ENCODE peak calls at places on chromosomes 4 and X, in four cellular contexts. One of them, this sample, is unnamed.
A peak's percentile ranks its signal among the peaks of the same experiment; 100 is the strongest.

GRCh38 chr4:4859010-4859798 is at the start of gene MSX1:
- DNase-seq in KBM-7: peak; percentile 88
- DNase-seq in NCI-H1417: peak; percentile 86
- DNase-seq in fibroblast of the conjunctiva: peak; percentile 43
- DNase-seq in this sample: peak; percentile 61

GRCh38 chr4:149754526-149754925 is 61.1 kb downstream of the IQCM start:
- DNase-seq in KBM-7: no peak
- DNase-seq in NCI-H1417: no peak
- DNase-seq in fibroblast of the conjunctiva: no peak
- DNase-seq in this sample: no peak

GRCh38 chr4:56618734-56619133 is 62.4 kb downstream of the HOPX start:
- DNase-seq in KBM-7: peak; percentile 6
- DNase-seq in NCI-H1417: no peak
- DNase-seq in fibroblast of the conjunctiva: no peak
- DNase-seq in this sample: no peak

GRCh38 chr4:16952462-16952871 is 54.0 kb upstream of the LDB2 start:
- DNase-seq in KBM-7: no peak
- DNase-seq in NCI-H1417: no peak
- DNase-seq in fibroblast of the conjunctiva: no peak
- DNase-seq in this sample: no peak

GRCh38 chrX:152632445-152633097 is 5.1 kb upstream of the GABRQ start:
- DNase-seq in KBM-7: peak; percentile 67
- DNase-seq in NCI-H1417: peak; percentile 40
- DNase-seq in fibroblast of the conjunctiva: peak; percentile 17
- DNase-seq in this sample: no peak

GRCh38 chr4:16758816-16759215 is 139.6 kb downstream of the LDB2 start:
- DNase-seq in KBM-7: no peak
- DNase-seq in NCI-H1417: no peak
- DNase-seq in fibroblast of the conjunctiva: no peak
- DNase-seq in this sample: no peak

GRCh38 chr4:39446842-39447573 is 11.7 kb downstream of the RPL9 start:
- DNase-seq in KBM-7: no peak
- DNase-seq in NCI-H1417: no peak
- DNase-seq in fibroblast of the conjunctiva: peak; percentile 24
- DNase-seq in this sample: peak; percentile 27

GRCh38 chrX:1336331-1337143 is at the start of gene IL3RA:
- DNase-seq in KBM-7: peak; percentile 98
- DNase-seq in NCI-H1417: no peak
- DNase-seq in fibroblast of the conjunctiva: no peak
- DNase-seq in this sample: no peak

GRCh38 chr4:15755321-15755750 is 22.8 kb upstream of the CD38 start:
- DNase-seq in KBM-7: no peak
- DNase-seq in NCI-H1417: no peak
- DNase-seq in fibroblast of the conjunctiva: no peak
- DNase-seq in this sample: no peak

GRCh38 chr4:113952452-113953029 is 26.9 kb downstream of the ARSJ start:
- DNase-seq in KBM-7: peak; percentile 43
- DNase-seq in NCI-H1417: peak; percentile 34
- DNase-seq in fibroblast of the conjunctiva: peak; percentile 44
- DNase-seq in this sample: peak; percentile 18

GRCh38 chrX:95056901-95057300 is 1382.9 kb downstream of the FAM133A start:
- DNase-seq in KBM-7: no peak
- DNase-seq in NCI-H1417: peak; percentile 6
- DNase-seq in fibroblast of the conjunctiva: no peak
- DNase-seq in this sample: no peak

GRCh38 chrX:73965833-73966232 is 338.1 kb upstream of the ZCCHC13 start:
- DNase-seq in KBM-7: no peak
- DNase-seq in NCI-H1417: no peak
- DNase-seq in fibroblast of the conjunctiva: no peak
- DNase-seq in this sample: no peak

GRCh38 chrX:18582910-18583493 is 88.9 kb downstream of the RS1 start:
- DNase-seq in KBM-7: no peak
- DNase-seq in NCI-H1417: no peak
- DNase-seq in fibroblast of the conjunctiva: no peak
- DNase-seq in this sample: no peak

GRCh38 chr4:129822708-129823504 is 727.0 kb downstream of the C4orf33 start:
- DNase-seq in KBM-7: no peak
- DNase-seq in NCI-H1417: no peak
- DNase-seq in fibroblast of the conjunctiva: no peak
- DNase-seq in this sample: no peak

GRCh38 chr4:56139241-56139827 is 190.6 kb downstream of the CEP135 start:
- DNase-seq in KBM-7: no peak
- DNase-seq in NCI-H1417: no peak
- DNase-seq in fibroblast of the conjunctiva: no peak
- DNase-seq in this sample: no peak

GRCh38 chrX:69163936-69164741 is 1.1 kb downstream of the PJA1 start:
- DNase-seq in KBM-7: peak; percentile 57
- DNase-seq in NCI-H1417: peak; percentile 40
- DNase-seq in fibroblast of the conjunctiva: no peak
- DNase-seq in this sample: peak; percentile 52

GRCh38 chrX:12329476-12329875 is 191.2 kb downstream of the FRMPD4 start:
- DNase-seq in KBM-7: no peak
- DNase-seq in NCI-H1417: no peak
- DNase-seq in fibroblast of the conjunctiva: no peak
- DNase-seq in this sample: no peak

GRCh38 chrX:97854071-97854470 is 970.4 kb downstream of the RPA4 start:
- DNase-seq in KBM-7: no peak
- DNase-seq in NCI-H1417: no peak
- DNase-seq in fibroblast of the conjunctiva: no peak
- DNase-seq in this sample: no peak

GRCh38 chr4:4405358-4405962 is 18.6 kb downstream of the NSG1 start:
- DNase-seq in KBM-7: no peak
- DNase-seq in NCI-H1417: no peak
- DNase-seq in fibroblast of the conjunctiva: no peak
- DNase-seq in this sample: no peak

GRCh38 chr4:26206339-26206738 is 114.5 kb upstream of the RBPJ start:
- DNase-seq in KBM-7: no peak
- DNase-seq in NCI-H1417: no peak
- DNase-seq in fibroblast of the conjunctiva: peak; percentile 96
- DNase-seq in this sample: no peak

GRCh38 chr4:11748169-11748872 is 319.6 kb upstream of the HS3ST1 start:
- DNase-seq in KBM-7: no peak
- DNase-seq in NCI-H1417: peak; percentile 4
- DNase-seq in fibroblast of the conjunctiva: peak; percentile 47
- DNase-seq in this sample: no peak

GRCh38 chr4:189771696-189772361 is 168.8 kb upstream of the FRG1 start:
- DNase-seq in KBM-7: peak; percentile 78
- DNase-seq in NCI-H1417: no peak
- DNase-seq in fibroblast of the conjunctiva: no peak
- DNase-seq in this sample: no peak

GRCh38 chrX:38717871-38718270 is 83.4 kb upstream of the MID1IP1 start:
- DNase-seq in KBM-7: peak; percentile 54
- DNase-seq in NCI-H1417: no peak
- DNase-seq in fibroblast of the conjunctiva: no peak
- DNase-seq in this sample: no peak

GRCh38 chr4:89001647-89002518 is 55.1 kb downstream of the FAM13A start:
- DNase-seq in KBM-7: no peak
- DNase-seq in NCI-H1417: peak; percentile 71
- DNase-seq in fibroblast of the conjunctiva: no peak
- DNase-seq in this sample: no peak

GRCh38 chr4:100742045-100742444 is 224.2 kb upstream of the EMCN start:
- DNase-seq in KBM-7: peak; percentile 4
- DNase-seq in NCI-H1417: no peak
- DNase-seq in fibroblast of the conjunctiva: peak; percentile 39
- DNase-seq in this sample: no peak

GRCh38 chrX:17459008-17459407 is 84.0 kb downstream of the NHS start:
- DNase-seq in KBM-7: no peak
- DNase-seq in NCI-H1417: no peak
- DNase-seq in fibroblast of the conjunctiva: peak; percentile 66
- DNase-seq in this sample: no peak

GRCh38 chr4:21806991-21807390 is 141.6 kb downstream of the KCNIP4 start:
- DNase-seq in KBM-7: no peak
- DNase-seq in NCI-H1417: no peak
- DNase-seq in fibroblast of the conjunctiva: no peak
- DNase-seq in this sample: no peak

GRCh38 chr4:187558391-187558790 is 437.2 kb upstream of the ZFP42 start:
- DNase-seq in KBM-7: no peak
- DNase-seq in NCI-H1417: no peak
- DNase-seq in fibroblast of the conjunctiva: no peak
- DNase-seq in this sample: no peak

GRCh38 chr4:123749408-123749807 is 352.8 kb downstream of the SPRY1 start:
- DNase-seq in KBM-7: no peak
- DNase-seq in NCI-H1417: no peak
- DNase-seq in fibroblast of the conjunctiva: no peak
- DNase-seq in this sample: no peak

GRCh38 chr4:138981930-138982390 is 33.6 kb upstream of the NOCT start:
- DNase-seq in KBM-7: peak; percentile 26
- DNase-seq in NCI-H1417: no peak
- DNase-seq in fibroblast of the conjunctiva: peak; percentile 73
- DNase-seq in this sample: no peak

GRCh38 chr4:1558205-1558604 is 125.9 kb downstream of the FAM53A start:
- DNase-seq in KBM-7: no peak
- DNase-seq in NCI-H1417: no peak
- DNase-seq in fibroblast of the conjunctiva: no peak
- DNase-seq in this sample: no peak

GRCh38 chr4:67575232-67575888 is 16.8 kb downstream of the STAP1 start:
- DNase-seq in KBM-7: peak; percentile 82
- DNase-seq in NCI-H1417: no peak
- DNase-seq in fibroblast of the conjunctiva: no peak
- DNase-seq in this sample: no peak

GRCh38 chr4:138835833-138836521 is 179.6 kb upstream of the NOCT start:
- DNase-seq in KBM-7: no peak
- DNase-seq in NCI-H1417: no peak
- DNase-seq in fibroblast of the conjunctiva: peak; percentile 14
- DNase-seq in this sample: no peak

GRCh38 chrX:1894656-1895055 is 279.8 kb downstream of the ASMT start:
- DNase-seq in KBM-7: no peak
- DNase-seq in NCI-H1417: no peak
- DNase-seq in fibroblast of the conjunctiva: no peak
- DNase-seq in this sample: no peak

GRCh38 chr4:108004646-108005045 is 15.0 kb downstream of the HADH start:
- DNase-seq in KBM-7: no peak
- DNase-seq in NCI-H1417: no peak
- DNase-seq in fibroblast of the conjunctiva: no peak
- DNase-seq in this sample: no peak

GRCh38 chr4:19689511-19689910 is 562.2 kb upstream of the SLIT2 start:
- DNase-seq in KBM-7: no peak
- DNase-seq in NCI-H1417: no peak
- DNase-seq in fibroblast of the conjunctiva: no peak
- DNase-seq in this sample: no peak

GRCh38 chr4:111535792-111536191 is 609.5 kb upstream of the FAM241A start:
- DNase-seq in KBM-7: no peak
- DNase-seq in NCI-H1417: no peak
- DNase-seq in fibroblast of the conjunctiva: no peak
- DNase-seq in this sample: no peak

GRCh38 chr4:39255266-39255665 is 72.9 kb downstream of the WDR19 start:
- DNase-seq in KBM-7: no peak
- DNase-seq in NCI-H1417: no peak
- DNase-seq in fibroblast of the conjunctiva: no peak
- DNase-seq in this sample: no peak

GRCh38 chr4:74527049-74527448 is 82.1 kb downstream of the AREG start:
- DNase-seq in KBM-7: no peak
- DNase-seq in NCI-H1417: no peak
- DNase-seq in fibroblast of the conjunctiva: no peak
- DNase-seq in this sample: no peak